ENCODE peak calls at places on chromosomes 16 and 17, in four cellular contexts. One of them, this sample, is unnamed.

GRCh38 chr17:50177476-50177875 is 11.7 kb downstream of the SGCA start:
- DNase-seq in mucosa of descending colon: no peak
- DNase-seq in C1 segment of cervical spinal cord: no peak
- DNase-seq in activated naive CD8-positive, alpha-beta T cell treated with anti-CD3 and anti-CD28 coated beads, Interleukin-2, amount 50 U/mL, for 24 hours: no peak
- DNase-seq in this sample: no peak

GRCh38 chr17:30375661-30376060 is 3.1 kb upstream of the CPD start:
- DNase-seq in mucosa of descending colon: no peak
- DNase-seq in C1 segment of cervical spinal cord: no peak
- DNase-seq in activated naive CD8-positive, alpha-beta T cell treated with anti-CD3 and anti-CD28 coated beads, Interleukin-2, amount 50 U/mL, for 24 hours: no peak
- DNase-seq in this sample: no peak

GRCh38 chr16:74736531-74737157 is 36.0 kb upstream of the MLKL start:
- DNase-seq in mucosa of descending colon: peak
- DNase-seq in C1 segment of cervical spinal cord: no peak
- DNase-seq in activated naive CD8-positive, alpha-beta T cell treated with anti-CD3 and anti-CD28 coated beads, Interleukin-2, amount 50 U/mL, for 24 hours: no peak
- DNase-seq in this sample: no peak

GRCh38 chr16:3074860-3075545 is 9.6 kb downstream of the IL32 start:
- DNase-seq in mucosa of descending colon: peak
- DNase-seq in C1 segment of cervical spinal cord: no peak
- DNase-seq in activated naive CD8-positive, alpha-beta T cell treated with anti-CD3 and anti-CD28 coated beads, Interleukin-2, amount 50 U/mL, for 24 hours: peak
- DNase-seq in this sample: no peak

GRCh38 chr16:57264950-57265371 is 19.5 kb downstream of the PLLP start:
- DNase-seq in mucosa of descending colon: peak
- DNase-seq in C1 segment of cervical spinal cord: no peak
- DNase-seq in activated naive CD8-positive, alpha-beta T cell treated with anti-CD3 and anti-CD28 coated beads, Interleukin-2, amount 50 U/mL, for 24 hours: no peak
- DNase-seq in this sample: peak

GRCh38 chr17:16875662-16876061 is 96.3 kb downstream of the TNFRSF13B start:
- DNase-seq in mucosa of descending colon: no peak
- DNase-seq in C1 segment of cervical spinal cord: no peak
- DNase-seq in activated naive CD8-positive, alpha-beta T cell treated with anti-CD3 and anti-CD28 coated beads, Interleukin-2, amount 50 U/mL, for 24 hours: no peak
- DNase-seq in this sample: no peak

GRCh38 chr17:62179525-62180161 is 114.6 kb upstream of the MED13 start:
- DNase-seq in mucosa of descending colon: no peak
- DNase-seq in C1 segment of cervical spinal cord: no peak
- DNase-seq in activated naive CD8-positive, alpha-beta T cell treated with anti-CD3 and anti-CD28 coated beads, Interleukin-2, amount 50 U/mL, for 24 hours: no peak
- DNase-seq in this sample: no peak

GRCh38 chr16:11698271-11698689 is 30.0 kb downstream of the SNN start:
- DNase-seq in mucosa of descending colon: no peak
- DNase-seq in C1 segment of cervical spinal cord: no peak
- DNase-seq in activated naive CD8-positive, alpha-beta T cell treated with anti-CD3 and anti-CD28 coated beads, Interleukin-2, amount 50 U/mL, for 24 hours: no peak
- DNase-seq in this sample: no peak

GRCh38 chr16:54946909-54947308 is 16.2 kb downstream of the IRX5 start:
- DNase-seq in mucosa of descending colon: no peak
- DNase-seq in C1 segment of cervical spinal cord: no peak
- DNase-seq in activated naive CD8-positive, alpha-beta T cell treated with anti-CD3 and anti-CD28 coated beads, Interleukin-2, amount 50 U/mL, for 24 hours: no peak
- DNase-seq in this sample: no peak

GRCh38 chr16:88128556-88128955 is 177.3 kb downstream of the BANP start:
- DNase-seq in mucosa of descending colon: no peak
- DNase-seq in C1 segment of cervical spinal cord: no peak
- DNase-seq in activated naive CD8-positive, alpha-beta T cell treated with anti-CD3 and anti-CD28 coated beads, Interleukin-2, amount 50 U/mL, for 24 hours: no peak
- DNase-seq in this sample: no peak

GRCh38 chr17:56863974-56864373 is 30.0 kb downstream of the DGKE start:
- DNase-seq in mucosa of descending colon: no peak
- DNase-seq in C1 segment of cervical spinal cord: no peak
- DNase-seq in activated naive CD8-positive, alpha-beta T cell treated with anti-CD3 and anti-CD28 coated beads, Interleukin-2, amount 50 U/mL, for 24 hours: no peak
- DNase-seq in this sample: no peak

GRCh38 chr16:84553873-84554399 is 49.5 kb upstream of the MEAK7 start:
- DNase-seq in mucosa of descending colon: peak
- DNase-seq in C1 segment of cervical spinal cord: no peak
- DNase-seq in activated naive CD8-positive, alpha-beta T cell treated with anti-CD3 and anti-CD28 coated beads, Interleukin-2, amount 50 U/mL, for 24 hours: peak
- DNase-seq in this sample: no peak

GRCh38 chr17:5234645-5235576 is at the start of gene SCIMP:
- DNase-seq in mucosa of descending colon: peak
- DNase-seq in C1 segment of cervical spinal cord: no peak
- DNase-seq in activated naive CD8-positive, alpha-beta T cell treated with anti-CD3 and anti-CD28 coated beads, Interleukin-2, amount 50 U/mL, for 24 hours: no peak
- DNase-seq in this sample: peak

GRCh38 chr17:45409659-45410076 is 23.0 kb downstream of the ARHGAP27 start:
- DNase-seq in mucosa of descending colon: no peak
- DNase-seq in C1 segment of cervical spinal cord: no peak
- DNase-seq in activated naive CD8-positive, alpha-beta T cell treated with anti-CD3 and anti-CD28 coated beads, Interleukin-2, amount 50 U/mL, for 24 hours: no peak
- DNase-seq in this sample: no peak

GRCh38 chr16:1859650-1860049 is 12.3 kb downstream of the MEIOB start:
- DNase-seq in mucosa of descending colon: peak
- DNase-seq in C1 segment of cervical spinal cord: no peak
- DNase-seq in activated naive CD8-positive, alpha-beta T cell treated with anti-CD3 and anti-CD28 coated beads, Interleukin-2, amount 50 U/mL, for 24 hours: no peak
- DNase-seq in this sample: no peak

GRCh38 chr16:87648698-87649487 is 46.6 kb downstream of the JPH3 start:
- DNase-seq in mucosa of descending colon: no peak
- DNase-seq in C1 segment of cervical spinal cord: no peak
- DNase-seq in activated naive CD8-positive, alpha-beta T cell treated with anti-CD3 and anti-CD28 coated beads, Interleukin-2, amount 50 U/mL, for 24 hours: no peak
- DNase-seq in this sample: no peak

GRCh38 chr17:79829004-79829403 is 10.2 kb downstream of the CBX4 start:
- DNase-seq in mucosa of descending colon: no peak
- DNase-seq in C1 segment of cervical spinal cord: no peak
- DNase-seq in activated naive CD8-positive, alpha-beta T cell treated with anti-CD3 and anti-CD28 coated beads, Interleukin-2, amount 50 U/mL, for 24 hours: no peak
- DNase-seq in this sample: no peak

GRCh38 chr16:85969159-85969558 is 70.2 kb downstream of the IRF8 start:
- DNase-seq in mucosa of descending colon: no peak
- DNase-seq in C1 segment of cervical spinal cord: no peak
- DNase-seq in activated naive CD8-positive, alpha-beta T cell treated with anti-CD3 and anti-CD28 coated beads, Interleukin-2, amount 50 U/mL, for 24 hours: no peak
- DNase-seq in this sample: no peak

GRCh38 chr17:72592242-72592966 is 471.6 kb downstream of the SOX9 start:
- DNase-seq in mucosa of descending colon: peak
- DNase-seq in C1 segment of cervical spinal cord: no peak
- DNase-seq in activated naive CD8-positive, alpha-beta T cell treated with anti-CD3 and anti-CD28 coated beads, Interleukin-2, amount 50 U/mL, for 24 hours: peak
- DNase-seq in this sample: no peak

GRCh38 chr16:69270395-69270794 is 40.8 kb upstream of the VPS4A start:
- DNase-seq in mucosa of descending colon: no peak
- DNase-seq in C1 segment of cervical spinal cord: no peak
- DNase-seq in activated naive CD8-positive, alpha-beta T cell treated with anti-CD3 and anti-CD28 coated beads, Interleukin-2, amount 50 U/mL, for 24 hours: no peak
- DNase-seq in this sample: no peak

GRCh38 chr16:56657555-56658430 is at the start of gene MT1F:
- DNase-seq in mucosa of descending colon: peak
- DNase-seq in C1 segment of cervical spinal cord: no peak
- DNase-seq in activated naive CD8-positive, alpha-beta T cell treated with anti-CD3 and anti-CD28 coated beads, Interleukin-2, amount 50 U/mL, for 24 hours: peak
- DNase-seq in this sample: peak

GRCh38 chr17:34981538-34982241 is 1.4 kb downstream of the LIG3 start:
- DNase-seq in mucosa of descending colon: no peak
- DNase-seq in C1 segment of cervical spinal cord: no peak
- DNase-seq in activated naive CD8-positive, alpha-beta T cell treated with anti-CD3 and anti-CD28 coated beads, Interleukin-2, amount 50 U/mL, for 24 hours: no peak
- DNase-seq in this sample: peak

GRCh38 chr17:81094744-81095607 is 60.0 kb downstream of the BAIAP2 start:
- DNase-seq in mucosa of descending colon: peak
- DNase-seq in C1 segment of cervical spinal cord: no peak
- DNase-seq in activated naive CD8-positive, alpha-beta T cell treated with anti-CD3 and anti-CD28 coated beads, Interleukin-2, amount 50 U/mL, for 24 hours: peak
- DNase-seq in this sample: peak

GRCh38 chr16:2471653-2472487 is 773 bp downstream of the NTN3 start:
- DNase-seq in mucosa of descending colon: no peak
- DNase-seq in C1 segment of cervical spinal cord: no peak
- DNase-seq in activated naive CD8-positive, alpha-beta T cell treated with anti-CD3 and anti-CD28 coated beads, Interleukin-2, amount 50 U/mL, for 24 hours: no peak
- DNase-seq in this sample: no peak

GRCh38 chr17:42797067-42798007 is 1.2 kb downstream of the COA3 start:
- DNase-seq in mucosa of descending colon: no peak
- DNase-seq in C1 segment of cervical spinal cord: no peak
- DNase-seq in activated naive CD8-positive, alpha-beta T cell treated with anti-CD3 and anti-CD28 coated beads, Interleukin-2, amount 50 U/mL, for 24 hours: no peak
- DNase-seq in this sample: no peak

GRCh38 chr17:73323622-73324455 is 12.0 kb upstream of the CDC42EP4 start:
- DNase-seq in mucosa of descending colon: no peak
- DNase-seq in C1 segment of cervical spinal cord: no peak
- DNase-seq in activated naive CD8-positive, alpha-beta T cell treated with anti-CD3 and anti-CD28 coated beads, Interleukin-2, amount 50 U/mL, for 24 hours: no peak
- DNase-seq in this sample: no peak

GRCh38 chr16:1537763-1538289 is 4.4 kb downstream of the TMEM204 start:
- DNase-seq in mucosa of descending colon: no peak
- DNase-seq in C1 segment of cervical spinal cord: no peak
- DNase-seq in activated naive CD8-positive, alpha-beta T cell treated with anti-CD3 and anti-CD28 coated beads, Interleukin-2, amount 50 U/mL, for 24 hours: peak
- DNase-seq in this sample: no peak

GRCh38 chr17:62064029-62064790 is 868 bp downstream of the MED13 start:
- DNase-seq in mucosa of descending colon: no peak
- DNase-seq in C1 segment of cervical spinal cord: no peak
- DNase-seq in activated naive CD8-positive, alpha-beta T cell treated with anti-CD3 and anti-CD28 coated beads, Interleukin-2, amount 50 U/mL, for 24 hours: no peak
- DNase-seq in this sample: no peak

GRCh38 chr17:81460856-81461460 is 51.6 kb downstream of the ACTG1 start:
- DNase-seq in mucosa of descending colon: no peak
- DNase-seq in C1 segment of cervical spinal cord: no peak
- DNase-seq in activated naive CD8-positive, alpha-beta T cell treated with anti-CD3 and anti-CD28 coated beads, Interleukin-2, amount 50 U/mL, for 24 hours: no peak
- DNase-seq in this sample: no peak

GRCh38 chr16:2028146-2028545 is 1.4 kb downstream of the NHERF2 start:
- DNase-seq in mucosa of descending colon: no peak
- DNase-seq in C1 segment of cervical spinal cord: no peak
- DNase-seq in activated naive CD8-positive, alpha-beta T cell treated with anti-CD3 and anti-CD28 coated beads, Interleukin-2, amount 50 U/mL, for 24 hours: no peak
- DNase-seq in this sample: no peak

GRCh38 chr17:57629470-57629869 is 115.6 kb downstream of the CCDC182 start:
- DNase-seq in mucosa of descending colon: no peak
- DNase-seq in C1 segment of cervical spinal cord: no peak
- DNase-seq in activated naive CD8-positive, alpha-beta T cell treated with anti-CD3 and anti-CD28 coated beads, Interleukin-2, amount 50 U/mL, for 24 hours: no peak
- DNase-seq in this sample: no peak

GRCh38 chr17:74414510-74414909 is 17.4 kb upstream of the GPRC5C start:
- DNase-seq in mucosa of descending colon: no peak
- DNase-seq in C1 segment of cervical spinal cord: no peak
- DNase-seq in activated naive CD8-positive, alpha-beta T cell treated with anti-CD3 and anti-CD28 coated beads, Interleukin-2, amount 50 U/mL, for 24 hours: no peak
- DNase-seq in this sample: no peak

GRCh38 chr17:66652840-66653507 is 181.9 kb upstream of the CACNG5 start:
- DNase-seq in mucosa of descending colon: no peak
- DNase-seq in C1 segment of cervical spinal cord: no peak
- DNase-seq in activated naive CD8-positive, alpha-beta T cell treated with anti-CD3 and anti-CD28 coated beads, Interleukin-2, amount 50 U/mL, for 24 hours: no peak
- DNase-seq in this sample: no peak

GRCh38 chr16:64428463-64428862 is 693.4 kb downstream of the CDH11 start:
- DNase-seq in mucosa of descending colon: no peak
- DNase-seq in C1 segment of cervical spinal cord: no peak
- DNase-seq in activated naive CD8-positive, alpha-beta T cell treated with anti-CD3 and anti-CD28 coated beads, Interleukin-2, amount 50 U/mL, for 24 hours: no peak
- DNase-seq in this sample: no peak

GRCh38 chr16:65919116-65919515 is 447.4 kb upstream of the CDH5 start:
- DNase-seq in mucosa of descending colon: no peak
- DNase-seq in C1 segment of cervical spinal cord: no peak
- DNase-seq in activated naive CD8-positive, alpha-beta T cell treated with anti-CD3 and anti-CD28 coated beads, Interleukin-2, amount 50 U/mL, for 24 hours: no peak
- DNase-seq in this sample: no peak

GRCh38 chr16:3946604-3947180 is 66.2 kb upstream of the CREBBP start:
- DNase-seq in mucosa of descending colon: no peak
- DNase-seq in C1 segment of cervical spinal cord: no peak
- DNase-seq in activated naive CD8-positive, alpha-beta T cell treated with anti-CD3 and anti-CD28 coated beads, Interleukin-2, amount 50 U/mL, for 24 hours: no peak
- DNase-seq in this sample: no peak

GRCh38 chr16:46751381-46751780 is 3.2 kb upstream of the MYLK3 start:
- DNase-seq in mucosa of descending colon: no peak
- DNase-seq in C1 segment of cervical spinal cord: no peak
- DNase-seq in activated naive CD8-positive, alpha-beta T cell treated with anti-CD3 and anti-CD28 coated beads, Interleukin-2, amount 50 U/mL, for 24 hours: no peak
- DNase-seq in this sample: no peak

GRCh38 chr16:12907670-12908233 is 6.4 kb downstream of the SHISA9 start:
- DNase-seq in mucosa of descending colon: no peak
- DNase-seq in C1 segment of cervical spinal cord: no peak
- DNase-seq in activated naive CD8-positive, alpha-beta T cell treated with anti-CD3 and anti-CD28 coated beads, Interleukin-2, amount 50 U/mL, for 24 hours: no peak
- DNase-seq in this sample: no peak

GRCh38 chr17:41555105-41555887 is 16.6 kb downstream of the KRT9 start:
- DNase-seq in mucosa of descending colon: no peak
- DNase-seq in C1 segment of cervical spinal cord: no peak
- DNase-seq in activated naive CD8-positive, alpha-beta T cell treated with anti-CD3 and anti-CD28 coated beads, Interleukin-2, amount 50 U/mL, for 24 hours: no peak
- DNase-seq in this sample: no peak

This sample was measured in sigmoid colon.